ENCODE peak calls at places on chromosomes 11 and 22, in four cellular contexts. J, V, S and B are unnamed samples.
A peak's percentile ranks its signal among the peaks of the same experiment; 100 is the strongest.

GRCh38 chr11:30585892-30586250 is 282 bp downstream of the MPPED2 start:
- DNase-seq in J (peak; percentile 17), V (no peak), S (peak; percentile 27), B (peak; percentile 9)

GRCh38 chr11:23078289-23078971 is 218.2 kb upstream of the CCDC179 start:
- DNase-seq in J (no peak), V (no peak), S (no peak), B (peak; percentile 8)

GRCh38 chr22:40509401-40510134 is 127.0 kb downstream of the MRTFA start:
- DNase-seq in J (peak; percentile 44), V (no peak), S (peak; percentile 73), B (peak; percentile 99)

GRCh38 chr22:41589260-41589600 is 410 bp downstream of the PMM1 start:
- DNase-seq in J (peak; percentile 45), V (no peak), S (peak; percentile 49), B (peak; percentile 44)

GRCh38 chr22:40911772-40912171 is 39.4 kb upstream of the RBX1 start:
- DNase-seq in J (no peak), V (no peak), S (no peak), B (no peak)

GRCh38 chr11:19275496-19275895 is 34.8 kb upstream of the E2F8 start:
- DNase-seq in J (no peak), V (no peak), S (no peak), B (no peak)

GRCh38 chr11:124837491-124837856 is 27.8 kb upstream of the ROBO3 start:
- DNase-seq in J (peak; percentile 30), V (peak; percentile 72), S (no peak), B (peak; percentile 90)

GRCh38 chr11:128467610-128468041 is 119.7 kb downstream of the ETS1 start:
- DNase-seq in J (no peak), V (peak; percentile 86), S (no peak), B (peak; percentile 78)

GRCh38 chr11:17544181-17544622 is at the start of gene USH1C:
- DNase-seq in J (peak; percentile 83), V (peak; percentile 29), S (peak; percentile 51), B (no peak)

GRCh38 chr22:46073683-46074504 is 76.4 kb upstream of the PPARA start:
- DNase-seq in J (no peak), V (no peak), S (peak; percentile 44), B (peak; percentile 45)

GRCh38 chr11:117862753-117863152 is 13.7 kb downstream of the FXYD6 start:
- DNase-seq in J (no peak), V (no peak), S (no peak), B (no peak)

GRCh38 chr11:30581646-30582045 is 4.5 kb downstream of the MPPED2 start:
- DNase-seq in J (no peak), V (no peak), S (no peak), B (no peak)

GRCh38 chr22:19656541-19657251 is 57.6 kb upstream of the SEPTIN5 start:
- DNase-seq in J (no peak), V (no peak), S (no peak), B (no peak)

GRCh38 chr22:35648066-35649025 is at the start of gene APOL6:
- DNase-seq in J (peak; percentile 81), V (no peak), S (peak; percentile 26), B (peak; percentile 86)

GRCh38 chr11:45060707-45061106 is 85.7 kb upstream of the PRDM11 start:
- DNase-seq in J (no peak), V (no peak), S (no peak), B (no peak)

GRCh38 chr11:762421-763072 is 14.7 kb downstream of the GATD1 start:
- DNase-seq in J (peak; percentile 47), V (peak; percentile 72), S (no peak), B (peak; percentile 74)

GRCh38 chr11:66373261-66373660 is 1.7 kb upstream of the SLC29A2 start:
- DNase-seq in J (no peak), V (no peak), S (no peak), B (peak; percentile 42)

GRCh38 chr11:111352935-111353695 is 26.0 kb downstream of the POU2AF1 start:
- DNase-seq in J (peak; percentile 71), V (no peak), S (peak; percentile 72), B (no peak)

GRCh38 chr11:34727228-34727737 is 106.4 kb downstream of the EHF start:
- DNase-seq in J (no peak), V (no peak), S (no peak), B (no peak)

GRCh38 chr11:32008879-32009548 is 81.9 kb upstream of the RCN1 start:
- DNase-seq in J (no peak), V (no peak), S (no peak), B (no peak)

GRCh38 chr22:20115691-20116375 is at the start of gene RANBP1:
- DNase-seq in J (no peak), V (no peak), S (no peak), B (no peak)

GRCh38 chr22:22878801-22879674 is 8.6 kb upstream of the IGLL5 start:
- DNase-seq in J (no peak), V (no peak), S (no peak), B (no peak)

GRCh38 chr11:47857485-47858168 is 9.5 kb upstream of the NUP160 start:
- DNase-seq in J (no peak), V (no peak), S (no peak), B (no peak)

GRCh38 chr11:17353228-17354021 is 1.8 kb downstream of the NCR3LG1 start:
- DNase-seq in J (peak; percentile 87), V (peak; percentile 54), S (peak; percentile 70), B (peak; percentile 87)

GRCh38 chr22:17235149-17235655 is 16.0 kb upstream of the ADA2 start:
- DNase-seq in J (no peak), V (no peak), S (no peak), B (no peak)

GRCh38 chr22:19232620-19233019 is 54.1 kb upstream of the SLC25A1 start:
- DNase-seq in J (no peak), V (no peak), S (no peak), B (no peak)

GRCh38 chr11:93000511-93001476 is 31.3 kb downstream of the MTNR1B start:
- DNase-seq in J (no peak), V (peak; percentile 87), S (no peak), B (peak; percentile 64)

GRCh38 chr11:122978303-122978620 is 3.4 kb downstream of the BSX start:
- DNase-seq in J (no peak), V (no peak), S (no peak), B (no peak)

GRCh38 chr11:45145083-45145420 is 1.4 kb upstream of the PRDM11 start:
- DNase-seq in J (no peak), V (no peak), S (no peak), B (no peak)

GRCh38 chr22:23395476-23396361 is 184.4 kb downstream of the IGLL1 start:
- DNase-seq in J (no peak), V (no peak), S (no peak), B (no peak)

GRCh38 chr11:65486570-65487466 is 12.0 kb upstream of the MALAT1 start:
- DNase-seq in J (peak; percentile 20), V (no peak), S (no peak), B (no peak)

GRCh38 chr11:94675788-94676187 is 92.4 kb upstream of the AMOTL1 start:
- DNase-seq in J (no peak), V (no peak), S (no peak), B (no peak)

GRCh38 chr11:79447039-79447438 is 6.2 kb upstream of the TENM4 start:
- DNase-seq in J (no peak), V (no peak), S (no peak), B (no peak)

DNA sequence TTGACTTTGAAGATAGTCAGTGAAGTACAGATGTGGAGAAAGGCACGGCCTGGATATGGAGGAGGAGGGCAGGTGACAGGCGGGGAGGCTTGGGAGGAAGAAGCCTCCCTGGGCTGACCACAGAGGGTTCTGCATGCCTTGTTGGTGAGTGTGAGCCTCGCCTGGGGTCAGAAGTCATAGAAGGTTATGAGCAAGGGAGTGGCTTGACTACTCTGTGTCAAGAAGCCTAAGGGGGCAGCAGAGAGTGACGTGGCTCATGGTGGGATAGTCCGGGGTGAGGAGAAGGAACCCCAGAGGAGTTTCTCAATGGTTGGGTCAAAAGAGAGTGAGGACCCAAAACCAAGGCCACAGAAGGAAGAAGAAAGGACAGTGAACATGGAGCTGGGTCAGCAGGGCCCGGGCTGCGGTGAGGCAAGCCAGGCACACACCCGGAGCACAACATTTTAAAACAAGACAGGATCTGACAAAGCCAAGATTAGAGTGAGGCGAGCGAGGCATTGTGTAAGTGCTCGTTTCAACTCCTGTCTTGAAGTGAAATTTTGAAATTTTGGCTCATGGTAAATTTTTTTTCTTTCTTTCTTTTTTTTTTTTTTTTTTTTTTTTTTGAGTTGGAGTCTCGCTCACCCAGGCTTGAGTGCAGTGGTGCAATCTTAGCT is 31.9 kb downstream of the PDGFB start:
- DNase-seq in J (no peak), V (peak; percentile 56), S (no peak), B (no peak)
- TF ChIP-seq CTCF in J (no peak), V (peak; percentile 27), S (no peak), B (peak; percentile 21)

DNA sequence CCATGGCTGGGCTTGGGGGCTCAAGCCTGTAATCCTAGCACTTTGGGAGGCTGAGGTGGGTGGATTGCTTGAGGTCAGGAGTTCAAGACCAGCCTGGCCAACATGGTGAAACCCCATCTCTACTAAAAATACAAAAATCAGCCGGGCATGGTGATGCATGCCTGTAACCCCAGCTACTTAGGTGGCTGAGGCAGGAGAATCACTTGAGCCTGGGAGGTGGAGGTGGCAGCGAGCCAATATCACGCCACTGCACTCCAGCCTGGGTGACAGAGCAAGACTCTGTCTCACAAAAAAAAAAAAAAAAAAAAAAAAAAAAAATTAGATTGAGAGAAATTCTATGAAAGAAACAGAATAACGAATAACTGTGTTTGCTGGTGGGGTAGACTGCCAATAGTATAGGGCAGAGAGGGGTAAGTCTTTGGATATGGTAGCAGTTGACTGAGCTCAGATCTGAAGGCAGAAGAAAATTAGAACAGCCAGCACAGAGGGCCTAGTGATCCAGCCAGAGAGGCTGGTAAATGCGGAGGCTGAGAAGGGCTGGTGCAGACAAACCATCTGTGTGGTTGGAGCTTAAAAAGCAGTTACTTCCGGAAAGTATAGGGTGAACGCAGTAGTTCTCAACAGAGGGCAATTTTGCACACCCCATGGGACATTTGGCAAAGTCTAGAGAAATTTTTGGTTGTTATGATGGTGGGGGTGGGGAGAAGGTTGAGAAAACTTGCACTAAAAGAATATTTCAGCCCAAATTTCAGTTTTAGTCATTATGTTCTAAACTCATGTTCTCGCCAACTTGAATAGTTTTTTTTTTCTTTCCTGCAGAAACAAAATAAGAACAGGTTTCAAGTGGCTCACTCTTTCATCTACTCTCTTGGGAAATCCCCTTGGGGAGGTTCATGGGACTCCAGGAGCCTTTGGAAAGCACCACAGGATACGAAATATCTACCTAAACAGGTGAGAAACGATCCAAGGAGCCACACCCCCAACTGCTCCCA is 1.6 kb upstream of the HORMAD2 start:
- DNase-seq in J (no peak), V (no peak), S (peak; percentile 13), B (no peak)
- H3K4me3 ChIP-seq in J (no peak overlapping the region), V (no peak overlapping the region), S (no peak overlapping the region), B (no peak overlapping the region)

GRCh38 chr11:1864831-1865665 is 12.2 kb downstream of the LSP1 start:
- DNase-seq in J (no peak), V (no peak), S (peak; percentile 48), B (no peak)
- H3K27ac ChIP-seq in J (peak overlapping the region; percentile 65), V (peak overlapping the region; percentile 31), S (no peak overlapping the region), B (no peak overlapping the region)

GRCh38 chr11:102685311-102685710 is 20.3 kb downstream of the MMP27 start:
- DNase-seq in J (no peak), V (no peak), S (no peak), B (no peak)

GRCh38 chr11:102685769-102686168 is 19.8 kb downstream of the MMP27 start:
- DNase-seq in J (no peak), V (no peak), S (no peak), B (no peak)

GRCh38 chr11:102680945-102681344 is 24.6 kb downstream of the MMP27 start:
- DNase-seq in J (no peak), V (no peak), S (no peak), B (no peak)

GRCh38 chr11:102678022-102678421 is 27.5 kb downstream of the MMP27 start:
- DNase-seq in J (no peak), V (no peak), S (no peak), B (no peak)

GRCh38 chr11:102683277-102683676 is 22.3 kb downstream of the MMP27 start:
- DNase-seq in J (no peak), V (peak; percentile 15), S (no peak), B (no peak)
- TF ChIP-seq CTCF in J (no peak), V (peak; percentile 47), S (no peak), B (no peak)